ENCODE peak calls at places on chromosomes 3 and 15, in ten cellular contexts. One of them, this sample, is unnamed.

GRCh38 chr3:160016972-160017371 is 28.3 kb downstream of the IL12A start:
- DNase-seq in ovary: no peak
- DNase-seq in K562: no peak
- DNase-seq in WTC11: no peak
- DNase-seq in SW480: peak
- DNase-seq in hypothalamus: no peak
- DNase-seq in DND-41: no peak
- DNase-seq in NCI-H1105: no peak
- DNase-seq in A172: peak
- DNase-seq in GM04504: no peak
- DNase-seq in this sample: no peak

GRCh38 chr15:43134157-43134637 is 811 bp downstream of the TMEM62 start:
- DNase-seq in WTC11: no peak
- DNase-seq in GM04504: no peak
- DNase-seq in ovary: no peak
- DNase-seq in K562: peak
- DNase-seq in SW480: peak
- DNase-seq in DND-41: no peak
- DNase-seq in hypothalamus: no peak
- DNase-seq in NCI-H1105: no peak
- DNase-seq in A172: peak
- DNase-seq in this sample: no peak

GRCh38 chr3:12579456-12579855 is 22.6 kb downstream of the MKRN2 start:
- DNase-seq in hypothalamus: no peak
- DNase-seq in DND-41: no peak
- DNase-seq in K562: no peak
- DNase-seq in GM04504: no peak
- DNase-seq in A172: no peak
- DNase-seq in NCI-H1105: no peak
- DNase-seq in ovary: no peak
- DNase-seq in WTC11: no peak
- DNase-seq in SW480: no peak
- DNase-seq in this sample: no peak

GRCh38 chr15:69755571-69756310 is 303.1 kb downstream of the RPLP1 start:
- DNase-seq in DND-41: peak
- DNase-seq in ovary: no peak
- DNase-seq in hypothalamus: no peak
- DNase-seq in A172: no peak
- DNase-seq in WTC11: no peak
- DNase-seq in SW480: peak
- DNase-seq in GM04504: no peak
- DNase-seq in K562: no peak
- DNase-seq in NCI-H1105: no peak
- DNase-seq in this sample: no peak

GRCh38 chr3:57816471-57817105 is 60.5 kb downstream of the SLMAP start:
- DNase-seq in DND-41: no peak
- DNase-seq in hypothalamus: no peak
- DNase-seq in GM04504: no peak
- DNase-seq in ovary: no peak
- DNase-seq in SW480: no peak
- DNase-seq in A172: no peak
- DNase-seq in NCI-H1105: no peak
- DNase-seq in K562: no peak
- DNase-seq in WTC11: no peak
- DNase-seq in this sample: no peak

GRCh38 chr3:11288786-11289637 is 16.8 kb downstream of the ATG7 start:
- DNase-seq in hypothalamus: no peak
- DNase-seq in K562: peak
- DNase-seq in GM04504: peak
- DNase-seq in NCI-H1105: no peak
- DNase-seq in A172: peak
- DNase-seq in ovary: peak
- DNase-seq in DND-41: peak
- DNase-seq in WTC11: no peak
- DNase-seq in SW480: peak
- DNase-seq in this sample: no peak

GRCh38 chr15:27183182-27183581 is 212.2 kb downstream of the GABRG3 start:
- DNase-seq in DND-41: no peak
- DNase-seq in WTC11: no peak
- DNase-seq in SW480: no peak
- DNase-seq in hypothalamus: no peak
- DNase-seq in NCI-H1105: no peak
- DNase-seq in ovary: no peak
- DNase-seq in A172: no peak
- DNase-seq in GM04504: no peak
- DNase-seq in K562: no peak
- DNase-seq in this sample: no peak

GRCh38 chr15:91922701-91923279 is 69.3 kb downstream of the SLCO3A1 start:
- DNase-seq in SW480: no peak
- DNase-seq in A172: no peak
- DNase-seq in NCI-H1105: peak
- DNase-seq in K562: no peak
- DNase-seq in ovary: no peak
- DNase-seq in GM04504: no peak
- DNase-seq in DND-41: no peak
- DNase-seq in hypothalamus: no peak
- DNase-seq in WTC11: no peak
- DNase-seq in this sample: no peak

GRCh38 chr3:114147281-114147680 is 31.6 kb downstream of the DRD3 start:
- DNase-seq in K562: no peak
- DNase-seq in WTC11: peak
- DNase-seq in SW480: no peak
- DNase-seq in GM04504: no peak
- DNase-seq in DND-41: no peak
- DNase-seq in ovary: no peak
- DNase-seq in A172: no peak
- DNase-seq in NCI-H1105: no peak
- DNase-seq in hypothalamus: no peak
- DNase-seq in this sample: no peak

GRCh38 chr3:46713898-46714552 is 3.6 kb downstream of the PRSS50 start:
- DNase-seq in hypothalamus: no peak
- DNase-seq in K562: no peak
- DNase-seq in GM04504: no peak
- DNase-seq in DND-41: no peak
- DNase-seq in ovary: peak
- DNase-seq in WTC11: peak
- DNase-seq in NCI-H1105: no peak
- DNase-seq in SW480: no peak
- DNase-seq in A172: peak
- DNase-seq in this sample: no peak

GRCh38 chr3:126537730-126538281 is 13.9 kb downstream of the CHST13 start:
- DNase-seq in hypothalamus: no peak
- DNase-seq in K562: no peak
- DNase-seq in SW480: no peak
- DNase-seq in NCI-H1105: no peak
- DNase-seq in A172: no peak
- DNase-seq in ovary: peak
- DNase-seq in GM04504: no peak
- DNase-seq in DND-41: no peak
- DNase-seq in WTC11: peak
- DNase-seq in this sample: no peak

GRCh38 chr3:191051037-191051436 is 148.0 kb upstream of the OSTN start:
- DNase-seq in DND-41: no peak
- DNase-seq in SW480: peak
- DNase-seq in K562: peak
- DNase-seq in WTC11: no peak
- DNase-seq in hypothalamus: no peak
- DNase-seq in NCI-H1105: peak
- DNase-seq in A172: peak
- DNase-seq in GM04504: no peak
- DNase-seq in ovary: no peak
- DNase-seq in this sample: peak

GRCh38 chr3:154970796-154971195 is 109.3 kb upstream of the MME start:
- DNase-seq in DND-41: no peak
- DNase-seq in SW480: no peak
- DNase-seq in NCI-H1105: no peak
- DNase-seq in ovary: no peak
- DNase-seq in WTC11: no peak
- DNase-seq in GM04504: peak
- DNase-seq in A172: no peak
- DNase-seq in K562: no peak
- DNase-seq in hypothalamus: no peak
- DNase-seq in this sample: no peak

GRCh38 chr3:45599424-45599886 is 4.9 kb downstream of the LIMD1 start:
- DNase-seq in DND-41: peak
- DNase-seq in K562: no peak
- DNase-seq in WTC11: no peak
- DNase-seq in NCI-H1105: no peak
- DNase-seq in hypothalamus: no peak
- DNase-seq in SW480: no peak
- DNase-seq in ovary: no peak
- DNase-seq in A172: no peak
- DNase-seq in GM04504: no peak
- DNase-seq in this sample: no peak

GRCh38 chr15:89414571-89414970 is 79.9 kb upstream of the POLG start:
- DNase-seq in DND-41: no peak
- DNase-seq in hypothalamus: no peak
- DNase-seq in ovary: no peak
- DNase-seq in A172: no peak
- DNase-seq in WTC11: no peak
- DNase-seq in SW480: no peak
- DNase-seq in K562: no peak
- DNase-seq in NCI-H1105: no peak
- DNase-seq in GM04504: no peak
- DNase-seq in this sample: no peak

GRCh38 chr3:178036745-178037144 is 499.5 kb upstream of the KCNMB2 start:
- DNase-seq in NCI-H1105: no peak
- DNase-seq in ovary: no peak
- DNase-seq in K562: no peak
- DNase-seq in DND-41: no peak
- DNase-seq in WTC11: no peak
- DNase-seq in A172: no peak
- DNase-seq in GM04504: no peak
- DNase-seq in SW480: no peak
- DNase-seq in hypothalamus: no peak
- DNase-seq in this sample: no peak

GRCh38 chr3:52095990-52096775 is 39.8 kb upstream of the DUSP7 start:
- DNase-seq in ovary: no peak
- DNase-seq in SW480: no peak
- DNase-seq in WTC11: no peak
- DNase-seq in NCI-H1105: no peak
- DNase-seq in A172: no peak
- DNase-seq in hypothalamus: no peak
- DNase-seq in K562: no peak
- DNase-seq in GM04504: no peak
- DNase-seq in DND-41: no peak
- DNase-seq in this sample: no peak

GRCh38 chr15:81275711-81276417 is 48.1 kb downstream of the STARD5 start:
- DNase-seq in WTC11: no peak
- DNase-seq in NCI-H1105: no peak
- DNase-seq in hypothalamus: no peak
- DNase-seq in DND-41: no peak
- DNase-seq in ovary: no peak
- DNase-seq in SW480: no peak
- DNase-seq in K562: no peak
- DNase-seq in GM04504: no peak
- DNase-seq in A172: no peak
- DNase-seq in this sample: no peak

GRCh38 chr3:62803276-62803675 is 71.9 kb downstream of the CADPS start:
- DNase-seq in ovary: no peak
- DNase-seq in GM04504: no peak
- DNase-seq in SW480: no peak
- DNase-seq in K562: no peak
- DNase-seq in WTC11: no peak
- DNase-seq in DND-41: no peak
- DNase-seq in hypothalamus: no peak
- DNase-seq in A172: no peak
- DNase-seq in NCI-H1105: no peak
- DNase-seq in this sample: no peak

GRCh38 chr3:16069149-16069922 is 105.1 kb upstream of the GALNT15 start:
- DNase-seq in GM04504: peak
- DNase-seq in NCI-H1105: no peak
- DNase-seq in A172: peak
- DNase-seq in K562: no peak
- DNase-seq in SW480: peak
- DNase-seq in hypothalamus: no peak
- DNase-seq in ovary: no peak
- DNase-seq in WTC11: no peak
- DNase-seq in DND-41: no peak
- DNase-seq in this sample: no peak

GRCh38 chr3:8536106-8537052 is 34.8 kb downstream of the LMCD1 start:
- DNase-seq in A172: no peak
- DNase-seq in WTC11: no peak
- DNase-seq in NCI-H1105: no peak
- DNase-seq in ovary: no peak
- DNase-seq in DND-41: no peak
- DNase-seq in hypothalamus: no peak
- DNase-seq in SW480: no peak
- DNase-seq in GM04504: peak
- DNase-seq in K562: no peak
- DNase-seq in this sample: no peak

GRCh38 chr3:141076026-141076797 is 25.1 kb downstream of the SPSB4 start:
- DNase-seq in WTC11: no peak
- DNase-seq in GM04504: no peak
- DNase-seq in SW480: no peak
- DNase-seq in ovary: no peak
- DNase-seq in A172: no peak
- DNase-seq in K562: no peak
- DNase-seq in NCI-H1105: no peak
- DNase-seq in DND-41: no peak
- DNase-seq in hypothalamus: no peak
- DNase-seq in this sample: peak

GRCh38 chr3:185658943-185659342 is 72.8 kb downstream of the SENP2 start:
- DNase-seq in GM04504: no peak
- DNase-seq in K562: no peak
- DNase-seq in hypothalamus: no peak
- DNase-seq in WTC11: no peak
- DNase-seq in SW480: no peak
- DNase-seq in NCI-H1105: no peak
- DNase-seq in ovary: no peak
- DNase-seq in DND-41: no peak
- DNase-seq in A172: no peak
- DNase-seq in this sample: no peak

GRCh38 chr3:160643994-160644393 is 33.0 kb upstream of the ARL14 start:
- DNase-seq in ovary: no peak
- DNase-seq in SW480: no peak
- DNase-seq in hypothalamus: no peak
- DNase-seq in WTC11: no peak
- DNase-seq in A172: no peak
- DNase-seq in NCI-H1105: no peak
- DNase-seq in DND-41: no peak
- DNase-seq in GM04504: no peak
- DNase-seq in K562: peak
- DNase-seq in this sample: no peak

GRCh38 chr3:32837789-32838188 is 20.0 kb downstream of the TRIM71 start:
- DNase-seq in NCI-H1105: no peak
- DNase-seq in WTC11: peak
- DNase-seq in hypothalamus: no peak
- DNase-seq in ovary: no peak
- DNase-seq in SW480: no peak
- DNase-seq in K562: no peak
- DNase-seq in GM04504: no peak
- DNase-seq in DND-41: no peak
- DNase-seq in A172: no peak
- DNase-seq in this sample: no peak

GRCh38 chr15:70297465-70298152 is 199.9 kb upstream of the TLE3 start:
- DNase-seq in SW480: no peak
- DNase-seq in WTC11: no peak
- DNase-seq in hypothalamus: no peak
- DNase-seq in K562: no peak
- DNase-seq in DND-41: no peak
- DNase-seq in ovary: no peak
- DNase-seq in GM04504: no peak
- DNase-seq in NCI-H1105: no peak
- DNase-seq in A172: no peak
- DNase-seq in this sample: no peak

GRCh38 chr3:152149832-152150231 is 118.9 kb upstream of the MBNL1 start:
- DNase-seq in GM04504: no peak
- DNase-seq in hypothalamus: no peak
- DNase-seq in K562: no peak
- DNase-seq in NCI-H1105: no peak
- DNase-seq in SW480: no peak
- DNase-seq in A172: no peak
- DNase-seq in ovary: no peak
- DNase-seq in WTC11: no peak
- DNase-seq in DND-41: no peak
- DNase-seq in this sample: no peak

GRCh38 chr3:89340431-89340830 is 233.0 kb downstream of the EPHA3 start:
- DNase-seq in SW480: no peak
- DNase-seq in DND-41: no peak
- DNase-seq in WTC11: no peak
- DNase-seq in A172: no peak
- DNase-seq in K562: no peak
- DNase-seq in ovary: no peak
- DNase-seq in hypothalamus: no peak
- DNase-seq in NCI-H1105: no peak
- DNase-seq in GM04504: no peak
- DNase-seq in this sample: no peak

This sample was measured in neuronal stem cell.